ENCODE peak calls at places on chromosome 16, in seven cellular contexts. S, N, F, U, B, A and I are unnamed samples.

GRCh38 chr16:11708421-11708820 is 34.2 kb downstream of the TXNDC11 start:
- DNase-seq in S (no peak), N (no peak), F (no peak), U (no peak), B (no peak), A (peak), I (no peak)

GRCh38 chr16:23786964-23787571 is 32.2 kb downstream of the CHP2 start:
- DNase-seq in S (no peak), N (no peak), F (no peak), U (no peak), B (no peak), A (no peak), I (no peak)

GRCh38 chr16:67100569-67101300 is 9.0 kb upstream of the PHAF1 start:
- DNase-seq in S (no peak), N (no peak), F (no peak), U (peak), B (no peak), A (peak), I (no peak)

GRCh38 chr16:78984887-78985464 is 615.6 kb downstream of the MAF start:
- DNase-seq in S (no peak), N (no peak), F (no peak), U (no peak), B (no peak), A (no peak), I (no peak)

GRCh38 chr16:55044366-55044975 is 113.8 kb downstream of the IRX5 start:
- DNase-seq in S (no peak), N (no peak), F (no peak), U (no peak), B (no peak), A (no peak), I (no peak)

GRCh38 chr16:24360936-24361335 is 104.8 kb downstream of the CACNG3 start:
- DNase-seq in S (no peak), N (no peak), F (no peak), U (no peak), B (no peak), A (no peak), I (no peak)

GRCh38 chr16:89014611-89015230 is 37.7 kb upstream of the CBFA2T3 start:
- DNase-seq in S (no peak), N (no peak), F (no peak), U (no peak), B (no peak), A (no peak), I (no peak)

GRCh38 chr16:52491216-52491615 is 55.7 kb downstream of the TOX3 start:
- DNase-seq in S (no peak), N (no peak), F (no peak), U (no peak), B (no peak), A (no peak), I (no peak)

GRCh38 chr16:65793781-65794180 is 572.7 kb upstream of the CDH5 start:
- DNase-seq in S (no peak), N (no peak), F (no peak), U (no peak), B (no peak), A (no peak), I (no peak)

GRCh38 chr16:546909-547770 is 13.1 kb upstream of the PRR35 start:
- DNase-seq in S (peak), N (no peak), F (peak), U (no peak), B (no peak), A (peak), I (no peak)

GRCh38 chr16:81996664-81997529 is 14.4 kb downstream of the SDR42E1 start:
- DNase-seq in S (no peak), N (no peak), F (no peak), U (peak), B (no peak), A (peak), I (no peak)

GRCh38 chr16:89273741-89274472 is 56.4 kb downstream of the ZNF778 start:
- DNase-seq in S (no peak), N (no peak), F (no peak), U (no peak), B (no peak), A (no peak), I (no peak)

GRCh38 chr16:86676216-86676800 is 98.0 kb downstream of the FOXL1 start:
- DNase-seq in S (no peak), N (no peak), F (no peak), U (no peak), B (no peak), A (peak), I (no peak)

GRCh38 chr16:17241264-17241835 is 229.4 kb downstream of the XYLT1 start:
- DNase-seq in S (no peak), N (no peak), F (no peak), U (no peak), B (no peak), A (no peak), I (no peak)

GRCh38 chr16:66894948-66895696 is 14.8 kb downstream of the PDP2 start:
- DNase-seq in S (peak), N (peak), F (peak), U (peak), B (peak), A (peak), I (no peak)

GRCh38 chr16:25037632-25038031 is 22.5 kb upstream of the ARHGAP17 start:
- DNase-seq in S (no peak), N (no peak), F (no peak), U (no peak), B (no peak), A (no peak), I (no peak)

GRCh38 chr16:89690392-89690901 is 4.0 kb downstream of the CDK10 start:
- DNase-seq in S (no peak), N (no peak), F (no peak), U (no peak), B (no peak), A (no peak), I (no peak)

GRCh38 chr16:87855852-87856715 is 13.2 kb downstream of the SLC7A5 start:
- DNase-seq in S (peak), N (no peak), F (peak), U (no peak), B (no peak), A (peak), I (no peak)

GRCh38 chr16:228151-228855 is 946 bp downstream of the LUC7L start:
- DNase-seq in S (no peak), N (no peak), F (no peak), U (peak), B (no peak), A (peak), I (no peak)

GRCh38 chr16:57422026-57422944 is 17.7 kb downstream of the CCL17 start:
- DNase-seq in S (peak), N (no peak), F (no peak), U (peak), B (peak), A (peak), I (no peak)

GRCh38 chr16:68250951-68251350 is 5.8 kb downstream of the PLA2G15 start:
- DNase-seq in S (no peak), N (no peak), F (no peak), U (no peak), B (no peak), A (no peak), I (no peak)

GRCh38 chr16:694187-694862 is 4.1 kb upstream of the WDR24 start:
- DNase-seq in S (no peak), N (no peak), F (no peak), U (no peak), B (no peak), A (no peak), I (no peak)

GRCh38 chr16:5633845-5634440 is 536.3 kb upstream of the EEF2KMT start:
- DNase-seq in S (no peak), N (no peak), F (no peak), U (peak), B (no peak), A (peak), I (no peak)
- TF ChIP-seq CTCF in S (no peak), N (no peak), F (peak), U (peak), B (no peak), A (peak), I (peak)

DNA sequence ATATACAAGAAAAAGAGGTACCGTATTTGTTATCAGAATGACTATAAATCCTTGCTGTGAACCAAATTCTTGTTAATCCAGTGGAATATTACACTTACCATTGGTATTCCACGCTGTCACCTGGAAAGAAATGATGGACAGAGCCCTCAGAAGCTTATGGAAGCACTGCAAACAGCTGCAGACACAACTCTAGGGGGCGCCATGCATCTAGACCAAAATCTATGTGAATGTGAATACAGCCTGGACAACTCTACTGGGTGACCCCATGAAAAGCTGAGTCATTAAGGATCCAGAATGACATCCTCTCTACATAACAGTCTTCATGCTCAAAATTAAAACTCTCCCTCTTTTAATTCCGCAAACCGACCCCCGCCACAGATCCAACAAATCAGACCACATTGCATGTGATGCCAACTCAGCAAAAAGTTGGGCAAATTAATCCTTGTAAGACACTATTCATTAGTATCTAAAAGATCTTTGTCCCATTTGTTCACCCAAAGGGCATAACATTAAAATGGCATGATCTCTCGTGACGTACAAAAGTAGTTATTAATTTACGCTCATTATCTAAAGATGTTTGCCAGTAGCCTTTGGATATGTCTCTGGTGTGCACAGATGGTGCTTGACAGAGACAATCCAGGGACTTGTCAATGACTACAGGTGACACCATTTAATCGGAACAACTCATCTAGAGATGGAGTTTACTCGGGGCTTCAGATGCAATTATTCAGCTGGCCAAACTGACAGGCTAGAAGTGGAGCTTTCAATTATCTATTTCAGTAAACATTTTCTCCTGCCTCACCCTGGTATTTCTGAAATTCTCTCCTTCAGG is 552.7 kb upstream of the PSMD7 start:
- DNase-seq in S (peak), N (no peak), F (no peak), U (no peak), B (no peak), A (no peak), I (no peak)
- TF ChIP-seq CTCF in S (no peak), N (no peak), F (no peak), U (no peak), B (no peak), A (no peak), I (peak)

GRCh38 chr16:1786242-1787055 is 3.7 kb downstream of the NUBP2 start:
- DNase-seq in S (no peak), N (peak), F (peak), U (no peak), B (no peak), A (no peak), I (no peak)
- TF ChIP-seq CTCF in S (no peak), N (no peak), F (no peak), U (no peak), B (no peak), A (no peak), I (no peak)

GRCh38 chr16:30395155-30395991 is at the start of gene ZNF48:
- DNase-seq in S (peak), N (peak), F (peak), U (peak), B (no peak), A (peak), I (no peak)
- TF ChIP-seq CTCF in S (peak), N (no peak), F (no peak), U (peak), B (peak), A (peak), I (peak)

DNA sequence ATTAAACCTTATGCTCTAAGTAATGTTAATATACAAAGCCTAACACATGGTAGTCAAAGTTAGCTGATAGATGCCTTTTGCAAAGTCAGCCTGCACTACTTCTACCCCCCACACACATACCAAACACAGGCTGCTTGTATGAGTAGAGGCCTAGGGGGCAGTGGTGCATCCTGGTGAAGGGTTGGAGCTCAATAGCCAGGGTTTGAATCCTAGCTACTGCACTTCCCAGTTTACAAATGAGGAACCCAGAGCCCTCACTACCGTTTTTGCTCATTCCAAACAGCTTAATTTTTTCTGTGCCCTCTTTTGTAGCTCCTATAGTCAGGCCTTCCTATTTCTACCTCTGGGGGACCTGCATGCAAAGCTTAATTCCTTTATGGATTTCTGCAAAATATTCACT is 18.9 kb upstream of the HYDIN start:
- DNase-seq in S (peak), N (no peak), F (no peak), U (no peak), B (no peak), A (no peak), I (no peak)
- TF ChIP-seq CTCF in S (no peak), N (no peak), F (no peak), U (no peak), B (no peak), A (no peak), I (peak)

DNA sequence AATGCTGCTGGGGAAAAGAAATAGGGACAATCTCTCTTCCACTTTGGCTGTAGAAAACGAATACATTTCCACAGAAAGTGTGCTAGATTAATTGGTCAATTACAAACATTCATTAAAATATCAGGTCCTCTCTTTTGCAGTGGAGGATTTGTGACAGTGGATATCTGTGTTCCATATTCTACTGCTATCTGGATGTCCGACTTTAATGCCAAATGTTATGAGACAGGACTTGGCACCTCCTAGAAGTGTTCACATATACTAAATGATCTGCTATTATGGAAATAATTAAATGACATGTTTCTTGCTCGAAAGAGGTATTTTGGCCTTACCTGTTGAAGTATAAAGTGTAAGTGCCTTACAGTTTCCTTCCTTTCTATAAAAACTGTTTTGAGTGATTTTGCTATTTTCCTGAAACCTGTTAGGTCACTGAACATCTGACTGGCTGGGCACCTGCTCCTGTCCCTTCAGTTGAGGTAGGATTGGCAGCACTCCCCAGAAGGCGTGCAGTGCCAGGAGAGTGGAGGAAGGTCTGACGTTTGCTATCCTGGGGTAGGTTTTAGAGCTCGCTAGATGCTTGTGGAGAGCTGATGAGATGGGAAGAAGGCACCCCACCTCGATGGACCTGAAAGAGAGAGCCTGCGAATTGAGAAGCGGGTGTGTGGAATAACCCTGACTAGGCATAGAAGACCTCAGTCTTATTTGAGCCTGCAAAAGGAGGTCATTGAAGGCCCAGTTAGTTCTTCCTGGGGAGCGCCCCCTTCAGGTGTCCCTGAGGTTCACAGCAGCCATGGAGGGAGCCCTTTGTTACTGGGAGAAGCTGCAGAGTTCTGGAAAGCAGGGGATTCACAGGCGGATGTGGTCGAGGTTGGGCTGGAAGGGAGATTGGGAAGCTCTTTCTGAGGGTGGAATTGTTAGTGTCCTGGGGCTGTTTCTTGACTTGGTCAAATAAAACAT is 159.4 kb upstream of the ZNF267 start:
- DNase-seq in S (no peak), N (no peak), F (no peak), U (no peak), B (no peak), A (no peak), I (no peak)
- TF ChIP-seq CTCF in S (no peak), N (no peak), F (no peak), U (no peak), B (peak), A (peak), I (peak)

GRCh38 chr16:75622762-75623605 is at the start of gene ADAT1:
- DNase-seq in S (peak), N (peak), F (peak), U (peak), B (peak), A (peak), I (peak)
- TF ChIP-seq CTCF in S (no peak), N (no peak), F (no peak), U (no peak), B (no peak), A (no peak), I (no peak)